ENCODE peak calls at places on chromosome 3, in seven cellular contexts. R is tibial nerve; L is AG09319; H is HT1080; S is activated CD4-positive, alpha-beta T cell treated with anti-CD3 and anti-CD28 coated beads, Interleukin-2, amount 50 U/mL, for 1 hour; I is HTR-8/SVneo; N is hepatocyte. F is an unnamed sample.
A peak's percentile ranks its signal among the peaks of the same experiment; 100 is the strongest.

GRCh38 chr3:14519406-14519805 is 20.7 kb downstream of the GRIP2 start:
- DNase-seq in R (no peak), L (no peak), H (no peak), S (no peak), I (no peak), N (no peak), F (no peak)

GRCh38 chr3:60555704-60556340 is 695.4 kb downstream of the FHIT start:
- DNase-seq in R (no peak), L (no peak), H (peak; percentile 86), S (no peak), I (no peak), N (no peak), F (no peak)

GRCh38 chr3:185423178-185423577 is 60.2 kb downstream of the MAP3K13 start:
- DNase-seq in R (no peak), L (no peak), H (peak; percentile 61), S (no peak), I (no peak), N (no peak), F (no peak)

GRCh38 chr3:126944089-126944965 is 38.6 kb upstream of the PLXNA1 start:
- DNase-seq in R (no peak), L (no peak), H (no peak), S (no peak), I (no peak), N (no peak), F (no peak)

GRCh38 chr3:127070776-127071175 is 87.9 kb downstream of the PLXNA1 start:
- DNase-seq in R (no peak), L (no peak), H (no peak), S (no peak), I (no peak), N (no peak), F (no peak)

GRCh38 chr3:4392992-4393391 is 74.1 kb downstream of the SUMF1 start:
- DNase-seq in R (no peak), L (no peak), H (no peak), S (no peak), I (no peak), N (no peak), F (no peak)

GRCh38 chr3:174329321-174329720 is 529.8 kb upstream of the NAALADL2 start:
- DNase-seq in R (no peak), L (no peak), H (peak; percentile 23), S (no peak), I (no peak), N (no peak), F (no peak)

GRCh38 chr3:190384241-190384863 is 3.6 kb upstream of the CLDN16 start:
- DNase-seq in R (no peak), L (no peak), H (peak; percentile 87), S (no peak), I (peak; percentile 12), N (peak; percentile 78), F (no peak)

GRCh38 chr3:127628788-127629456 is at the start of gene PODXL2:
- DNase-seq in R (no peak), L (peak; percentile 12), H (peak; percentile 44), S (peak; percentile 16), I (peak; percentile 54), N (peak; percentile 76), F (no peak)

GRCh38 chr3:49279376-49279775 is 2.3 kb upstream of the C3orf62 start:
- DNase-seq in R (no peak), L (no peak), H (no peak), S (no peak), I (no peak), N (no peak), F (no peak)

GRCh38 chr3:13146643-13147143 is 73.5 kb upstream of the IQSEC1 start:
- DNase-seq in R (no peak), L (no peak), H (no peak), S (no peak), I (no peak), N (no peak), F (no peak)

GRCh38 chr3:193827039-193827669 is 234.1 kb downstream of the OPA1 start:
- DNase-seq in R (no peak), L (no peak), H (no peak), S (no peak), I (no peak), N (no peak), F (no peak)